ENCODE peak calls at places on chromosome 1, in four cellular contexts. One of them, this sample, is unnamed.
A peak's percentile ranks its signal among the peaks of the same experiment; 100 is the strongest.

GRCh38 chr1:192575499-192576189 is at the start of gene RGS1:
- ATAC-seq in body of pancreas: no peak
- ATAC-seq in memory B cell: peak; percentile 89
- ATAC-seq in thoracic aorta: no peak
- ATAC-seq in this sample: peak; percentile 87

GRCh38 chr1:23081376-23081775 is 62.1 kb downstream of the KDM1A start:
- ATAC-seq in body of pancreas: no peak
- ATAC-seq in memory B cell: peak; percentile 29
- ATAC-seq in thoracic aorta: no peak
- ATAC-seq in this sample: no peak

GRCh38 chr1:153058826-153059784 is 1.8 kb upstream of the SPRR2A start:
- ATAC-seq in body of pancreas: peak; percentile 75
- ATAC-seq in memory B cell: no peak
- ATAC-seq in thoracic aorta: no peak
- ATAC-seq in this sample: no peak

GRCh38 chr1:179353546-179353945 is 12.2 kb upstream of the AXDND1 start:
- ATAC-seq in memory B cell: no peak
- ATAC-seq in thoracic aorta: peak; percentile 91
- ATAC-seq in body of pancreas: peak; percentile 55
- ATAC-seq in this sample: no peak

GRCh38 chr1:109041614-109042473 is at the start of gene WDR47:
- ATAC-seq in memory B cell: peak; percentile 95
- ATAC-seq in body of pancreas: peak; percentile 100
- ATAC-seq in thoracic aorta: peak; percentile 90
- ATAC-seq in this sample: peak; percentile 98

GRCh38 chr1:151991663-151992344 is 1.9 kb downstream of the S100A10 start:
- ATAC-seq in thoracic aorta: no peak
- ATAC-seq in body of pancreas: no peak
- ATAC-seq in memory B cell: no peak
- ATAC-seq in this sample: no peak

GRCh38 chr1:31441970-31442647 is 29.1 kb downstream of the SERINC2 start:
- ATAC-seq in body of pancreas: no peak
- ATAC-seq in memory B cell: no peak
- ATAC-seq in thoracic aorta: no peak
- ATAC-seq in this sample: no peak

GRCh38 chr1:62318320-62318755 is 896 bp downstream of the KANK4 start:
- ATAC-seq in thoracic aorta: no peak
- ATAC-seq in body of pancreas: peak; percentile 51
- ATAC-seq in memory B cell: no peak
- ATAC-seq in this sample: no peak

GRCh38 chr1:93608188-93609109 is 73.2 kb downstream of the BCAR3 start:
- ATAC-seq in body of pancreas: no peak
- ATAC-seq in thoracic aorta: no peak
- ATAC-seq in memory B cell: peak; percentile 19
- ATAC-seq in this sample: peak; percentile 44

GRCh38 chr1:52343982-52344381 is 22.0 kb downstream of the CC2D1B start:
- ATAC-seq in memory B cell: no peak
- ATAC-seq in thoracic aorta: no peak
- ATAC-seq in body of pancreas: no peak
- ATAC-seq in this sample: no peak

GRCh38 chr1:235495539-235495938 is 8.7 kb downstream of the B3GALNT2 start:
- ATAC-seq in thoracic aorta: no peak
- ATAC-seq in body of pancreas: no peak
- ATAC-seq in memory B cell: no peak
- ATAC-seq in this sample: no peak

GRCh38 chr1:27435566-27436203 is 43.3 kb downstream of the GPR3 start:
- ATAC-seq in body of pancreas: no peak
- ATAC-seq in thoracic aorta: no peak
- ATAC-seq in memory B cell: peak; percentile 91
- ATAC-seq in this sample: no peak

GRCh38 chr1:30877205-30877912 is 31.2 kb downstream of the SDC3 start:
- ATAC-seq in body of pancreas: peak; percentile 58
- ATAC-seq in memory B cell: no peak
- ATAC-seq in thoracic aorta: peak; percentile 73
- ATAC-seq in this sample: no peak

GRCh38 chr1:36582066-36582755 is 99.5 kb upstream of the CSF3R start:
- ATAC-seq in memory B cell: no peak
- ATAC-seq in thoracic aorta: no peak
- ATAC-seq in body of pancreas: no peak
- ATAC-seq in this sample: no peak

GRCh38 chr1:167666416-167666815 is 36.4 kb downstream of the RCSD1 start:
- ATAC-seq in thoracic aorta: no peak
- ATAC-seq in memory B cell: no peak
- ATAC-seq in body of pancreas: no peak
- ATAC-seq in this sample: no peak

GRCh38 chr1:178942285-178943218 is 71.7 kb upstream of the ANGPTL1 start:
- ATAC-seq in thoracic aorta: no peak
- ATAC-seq in memory B cell: no peak
- ATAC-seq in body of pancreas: no peak
- ATAC-seq in this sample: peak; percentile 42

GRCh38 chr1:217088521-217089221 is 365.4 kb upstream of the ESRRG start:
- ATAC-seq in body of pancreas: no peak
- ATAC-seq in thoracic aorta: no peak
- ATAC-seq in memory B cell: no peak
- ATAC-seq in this sample: no peak

GRCh38 chr1:9129391-9130041 is 614 bp upstream of the GPR157 start:
- ATAC-seq in memory B cell: peak; percentile 79
- ATAC-seq in body of pancreas: peak; percentile 79
- ATAC-seq in thoracic aorta: no peak
- ATAC-seq in this sample: peak; percentile 66

GRCh38 chr1:186194107-186194756 is 180.8 kb downstream of the TPR start:
- ATAC-seq in thoracic aorta: no peak
- ATAC-seq in memory B cell: no peak
- ATAC-seq in body of pancreas: no peak
- ATAC-seq in this sample: no peak

GRCh38 chr1:30976143-30976542 is 67.6 kb upstream of the SDC3 start:
- ATAC-seq in memory B cell: peak; percentile 68
- ATAC-seq in thoracic aorta: peak; percentile 43
- ATAC-seq in body of pancreas: peak; percentile 68
- ATAC-seq in this sample: no peak

GRCh38 chr1:115331531-115332331 is 6.3 kb downstream of the NGF start:
- ATAC-seq in thoracic aorta: no peak
- ATAC-seq in memory B cell: no peak
- ATAC-seq in body of pancreas: no peak
- ATAC-seq in this sample: no peak

GRCh38 chr1:205715628-205716027 is 34.4 kb downstream of the NUCKS1 start:
- ATAC-seq in thoracic aorta: no peak
- ATAC-seq in memory B cell: peak; percentile 37
- ATAC-seq in body of pancreas: no peak
- ATAC-seq in this sample: no peak

GRCh38 chr1:6961289-6961688 is 176.0 kb downstream of the CAMTA1 start:
- ATAC-seq in memory B cell: no peak
- ATAC-seq in thoracic aorta: no peak
- ATAC-seq in body of pancreas: no peak
- ATAC-seq in this sample: no peak

GRCh38 chr1:208054485-208054884 is 143.6 kb upstream of the CD34 start:
- ATAC-seq in body of pancreas: no peak
- ATAC-seq in memory B cell: no peak
- ATAC-seq in thoracic aorta: no peak
- ATAC-seq in this sample: no peak

GRCh38 chr1:207027221-207027777 is 5.3 kb downstream of the C1orf116 start:
- ATAC-seq in memory B cell: no peak
- ATAC-seq in body of pancreas: no peak
- ATAC-seq in thoracic aorta: no peak
- ATAC-seq in this sample: no peak

GRCh38 chr1:72845342-72845741 is 563.0 kb upstream of the NEGR1 start:
- ATAC-seq in thoracic aorta: no peak
- ATAC-seq in body of pancreas: no peak
- ATAC-seq in memory B cell: no peak
- ATAC-seq in this sample: no peak

GRCh38 chr1:108079550-108079949 is 114.6 kb upstream of the VAV3 start:
- ATAC-seq in thoracic aorta: no peak
- ATAC-seq in memory B cell: peak; percentile 34
- ATAC-seq in body of pancreas: no peak
- ATAC-seq in this sample: peak; percentile 42

GRCh38 chr1:204645666-204646065 is 39.9 kb downstream of the LRRN2 start:
- ATAC-seq in thoracic aorta: no peak
- ATAC-seq in body of pancreas: no peak
- ATAC-seq in memory B cell: no peak
- ATAC-seq in this sample: no peak

This sample was measured in activated T-helper 17 cell treated with anti-CD3 and anti-CD28 coated beads, Interleukin-2, amount 50 U/mL, for 72 hours.